ENCODE peak calls at places on chromosomes 7 and 10, in six cellular contexts. K is heart left ventricle, V is left cardiac atrium, E is tibial artery, G is endodermal cell, U is NCI-H1694 treated with DMSO at 0.1 percent for 48 hours. A is an unnamed sample.

GRCh38 chr10:22912763-22913389 is 15.0 kb upstream of the ARMC3 start:
- DNase-seq in E (no peak), V (no peak), G (no peak), U (no peak), K (no peak), A (no peak)

GRCh38 chr10:29923416-29923970 is 135.9 kb downstream of the JCAD start:
- DNase-seq in V (no peak), U (no peak), K (no peak), E (no peak), G (no peak), A (no peak)

GRCh38 chr10:71863203-71863602 is 12.2 kb upstream of the PSAP start:
- DNase-seq in U (no peak), K (no peak), G (no peak), E (peak; percentile 3), V (no peak), A (no peak)

GRCh38 chr7:132656846-132657776 is 80.8 kb upstream of the PLXNA4 start:
- DNase-seq in U (peak; percentile 38), G (peak; percentile 71), V (no peak), E (no peak), K (no peak), A (no peak)

GRCh38 chr7:98687331-98687863 is 70.3 kb downstream of the NPTX2 start:
- DNase-seq in V (no peak), E (no peak), U (peak; percentile 15), K (no peak), G (no peak), A (no peak)

GRCh38 chr7:3201306-3201705 is 99.7 kb upstream of the SDK1 start:
- DNase-seq in V (no peak), E (no peak), U (no peak), K (no peak), G (peak; percentile 8), A (no peak)

GRCh38 chr7:93310346-93310745 is 78.2 kb downstream of the VPS50 start:
- DNase-seq in G (no peak), E (no peak), K (no peak), U (no peak), V (no peak), A (no peak)

GRCh38 chr10:47351899-47352815 is 4.0 kb downstream of the RBP3 start:
- DNase-seq in U (no peak), G (peak; percentile 61), K (no peak), V (no peak), E (no peak), A (no peak)

GRCh38 chr7:36088553-36088952 is 64.5 kb upstream of the EEPD1 start:
- DNase-seq in U (no peak), V (no peak), G (no peak), E (no peak), K (no peak), A (no peak)

GRCh38 chr7:140672382-140673062 is at the start of gene ADCK2:
- DNase-seq in K (peak; percentile 56), V (peak; percentile 55), E (no peak), U (no peak), G (peak; percentile 87), A (peak; percentile 47)

GRCh38 chr10:79407397-79407796 is 38.0 kb downstream of the ZCCHC24 start:
- DNase-seq in V (no peak), U (no peak), K (no peak), G (peak; percentile 38), E (no peak), A (no peak)

GRCh38 chr10:48923763-48924162 is 15.9 kb downstream of the LRRC18 start:
- DNase-seq in V (no peak), G (peak; percentile 17), E (no peak), K (no peak), U (no peak), A (no peak)

GRCh38 chr10:31083765-31084184 is 52.1 kb upstream of the ZNF438 start:
- DNase-seq in G (peak; percentile 86), V (peak; percentile 39), E (peak; percentile 53), U (no peak), K (peak; percentile 35), A (no peak)

GRCh38 chr7:55024776-55025175 is 6.0 kb downstream of the EGFR start:
- DNase-seq in G (no peak), E (no peak), K (no peak), V (no peak), U (no peak), A (no peak)

GRCh38 chr7:37235813-37236212 is 212.9 kb downstream of the ELMO1 start:
- DNase-seq in V (no peak), G (no peak), K (no peak), U (no peak), E (no peak), A (no peak)

GRCh38 chr7:41033526-41033925 is 669.4 kb downstream of the INHBA start:
- DNase-seq in U (no peak), E (no peak), G (no peak), K (no peak), V (no peak), A (no peak)

GRCh38 chr10:73857446-73857845 is 16.9 kb downstream of the CAMK2G start:
- DNase-seq in G (no peak), K (no peak), U (no peak), V (no peak), E (no peak), A (no peak)

A was measured in uterus.